ENCODE peak calls at places on chromosomes 1 and 21, in six cellular contexts. I is NCI-H1417; Q is posterior vena cava; R is activated naive CD8-positive, alpha-beta T cell treated with anti-CD3 and anti-CD28 coated beads for 36 hours; L is NCI-H1092; F is AG09319. M is an unnamed sample.

GRCh38 chr21:33587792-33588484 is 546 bp downstream of the DONSON start:
- DNase-seq in Q (peak; percentile 82), F (no peak), L (peak; percentile 28), R (no peak), I (peak; percentile 86), M (peak; percentile 53)

GRCh38 chr1:119731741-119732430 is 20.2 kb downstream of the PHGDH start:
- DNase-seq in F (no peak), R (no peak), L (no peak), I (no peak), Q (no peak), M (no peak)

GRCh38 chr1:165911609-165912281 is 84.3 kb downstream of the UCK2 start:
- DNase-seq in Q (no peak), I (no peak), L (no peak), F (no peak), R (no peak), M (no peak)

GRCh38 chr1:200351826-200352549 is 57.8 kb downstream of the ZNF281 start:
- DNase-seq in L (no peak), F (peak; percentile 90), Q (no peak), R (peak; percentile 20), I (no peak), M (no peak)

GRCh38 chr1:112674986-112675727 is 698 bp downstream of the MOV10 start:
- DNase-seq in I (peak; percentile 85), L (peak; percentile 54), Q (peak; percentile 85), F (no peak), R (peak; percentile 67), M (peak; percentile 60)

GRCh38 chr1:152164542-152165136 is 5.6 kb upstream of the RPTN start:
- DNase-seq in Q (no peak), F (no peak), R (no peak), L (no peak), I (no peak), M (no peak)

GRCh38 chr1:100419072-100419471 is 66.8 kb downstream of the CDC14A start:
- DNase-seq in F (no peak), L (no peak), R (no peak), Q (no peak), I (no peak), M (no peak)

GRCh38 chr21:36791150-36791549 is 92.2 kb downstream of the SIM2 start:
- DNase-seq in Q (no peak), F (no peak), I (no peak), L (no peak), R (no peak), M (no peak)

GRCh38 chr21:46022551-46023107 is 41.1 kb downstream of the COL6A1 start:
- DNase-seq in Q (peak; percentile 76), R (no peak), L (no peak), I (no peak), F (no peak), M (no peak)

GRCh38 chr21:26795866-26796329 is 49.3 kb downstream of the ADAMTS1 start:
- DNase-seq in I (peak; percentile 93), F (peak; percentile 85), R (no peak), L (peak; percentile 53), Q (peak; percentile 83), M (peak; percentile 53)

GRCh38 chr21:21268061-21268471 is 269.9 kb downstream of the NCAM2 start:
- DNase-seq in F (peak; percentile 14), Q (no peak), L (no peak), I (no peak), R (no peak), M (no peak)

GRCh38 chr1:116508984-116509980 is 61.5 kb downstream of the CD58 start:
- DNase-seq in F (peak; percentile 47), L (no peak), R (peak; percentile 43), I (no peak), Q (no peak), M (no peak)

GRCh38 chr1:29673669-29674624 is 437.6 kb downstream of the PTPRU start:
- DNase-seq in I (no peak), R (no peak), F (no peak), L (no peak), Q (no peak), M (no peak)

GRCh38 chr1:57401671-57402070 is 22.2 kb downstream of the DAB1 start:
- DNase-seq in R (no peak), Q (no peak), I (peak; percentile 2), L (no peak), F (no peak), M (no peak)

GRCh38 chr1:216739771-216740170 is 16.5 kb upstream of the ESRRG start:
- DNase-seq in L (no peak), R (no peak), Q (no peak), I (no peak), F (no peak), M (no peak)

GRCh38 chr1:185267701-185268100 is 49.3 kb downstream of the IVNS1ABP start:
- DNase-seq in I (no peak), R (no peak), Q (no peak), F (no peak), L (no peak), M (no peak)